ENCODE peak calls at places on chromosomes 16 and 17, in six cellular contexts. M is naive thymus-derived CD4-positive, alpha-beta T cell; U is suprapubic skin; V is OCI-LY7; E is adrenal gland; Y is neuronal stem cell. W is an unnamed sample. For H3K36me3, the result is how much of the 10 kb centered on the place peaks cover.

GRCh38 chr16:50692999-50693781 is at the start of gene NOD2:
- DNase-seq in M (no peak), Y (peak), E (peak), V (no peak), U (no peak), W (no peak)

GRCh38 chr17:259341-259976 is 78.0 kb upstream of the DOC2B start:
- DNase-seq in E (peak), U (peak), Y (no peak), M (no peak), V (no peak), W (no peak)

GRCh38 chr17:75535119-75535537 is 9.6 kb downstream of the LLGL2 start:
- DNase-seq in Y (no peak), U (no peak), M (peak), V (peak), E (no peak), W (peak)

GRCh38 chr17:42675984-42676423 is 790 bp downstream of the PLEKHH3 start:
- DNase-seq in U (no peak), V (peak), E (peak), M (no peak), Y (no peak), W (no peak)

GRCh38 chr17:49360796-49361128 is 1.3 kb downstream of the ZNF652 start:
- DNase-seq in E (peak), M (no peak), U (no peak), V (no peak), Y (no peak), W (no peak)

GRCh38 chr16:67170168-67170947 is at the start of gene NOL3:
- DNase-seq in M (no peak), E (peak), Y (no peak), U (no peak), V (no peak), W (no peak)

GRCh38 chr16:8677481-8677880 is 3.1 kb downstream of the ABAT start:
- DNase-seq in V (no peak), M (no peak), Y (no peak), U (no peak), E (no peak), W (no peak)

GRCh38 chr16:85471469-85472431 is 141.4 kb upstream of the GSE1 start:
- DNase-seq in Y (no peak), U (no peak), V (peak), E (no peak), M (no peak), W (no peak)

GRCh38 chr17:66373944-66374817 is 71.8 kb downstream of the PRKCA start:
- DNase-seq in E (peak), U (no peak), V (no peak), M (peak), Y (no peak), W (peak)

GRCh38 chr17:50265690-50266306 is 8.5 kb upstream of the TMEM92 start:
- DNase-seq in M (no peak), E (peak), Y (no peak), V (no peak), U (no peak), W (no peak)

GRCh38 chr16:48008011-48008410 is 147.8 kb downstream of the ABCC12 start:
- DNase-seq in U (no peak), V (no peak), M (no peak), Y (no peak), E (no peak), W (no peak)

GRCh38 chr16:72875291-72876036 is 172.5 kb downstream of the ZFHX3 start:
- DNase-seq in U (no peak), V (no peak), M (no peak), E (no peak), Y (no peak), W (no peak)

GRCh38 chr16:87132361-87133014 is 184.7 kb downstream of the C16orf95 start:
- DNase-seq in E (no peak), U (no peak), V (no peak), Y (peak), M (no peak), W (no peak)

GRCh38 chr16:19718624-19718965 is 524 bp downstream of the IQCK start:
- DNase-seq in E (no peak), V (peak), U (no peak), M (no peak), Y (no peak), W (no peak)

GRCh38 chr17:1110844-1111598 is 68.8 kb downstream of the ABR start:
- DNase-seq in U (no peak), M (no peak), V (no peak), Y (no peak), E (peak), W (no peak)

GRCh38 chr16:30670072-30670824 is 12.0 kb downstream of the FBRS start:
- DNase-seq in U (no peak), M (no peak), Y (no peak), E (no peak), V (no peak), W (no peak)

GRCh38 chr16:16042076-16042475 is 92.7 kb downstream of the ABCC1 start:
- DNase-seq in M (no peak), Y (no peak), V (no peak), U (no peak), E (peak), W (no peak)

GRCh38 chr16:12833939-12834338 is 30.3 kb upstream of the CPPED1 start:
- DNase-seq in Y (no peak), V (no peak), U (no peak), M (no peak), E (peak), W (no peak)

GRCh38 chr17:74380086-74380958 is 13.0 kb downstream of the GPR142 start:
- DNase-seq in M (no peak), Y (no peak), V (no peak), U (no peak), E (no peak), W (no peak)

GRCh38 chr16:66618588-66618987 is 14.1 kb downstream of the CMTM3 start:
- DNase-seq in Y (no peak), M (no peak), V (no peak), U (no peak), E (peak), W (no peak)

GRCh38 chr17:16215965-16216316 is 607 bp upstream of the NCOR1 start:
- DNase-seq in V (peak), M (peak), Y (no peak), U (peak), E (peak), W (no peak)

GRCh38 chr17:35519442-35519841 is 18.0 kb downstream of the SLFN12L start:
- DNase-seq in M (no peak), U (no peak), V (no peak), E (no peak), Y (no peak), W (no peak)

GRCh38 chr16:81552743-81553079 is 108.1 kb downstream of the CMIP start:
- DNase-seq in E (no peak), M (no peak), U (no peak), V (no peak), Y (no peak), W (no peak)

GRCh38 chr17:41649923-41650519 is 25.6 kb upstream of the KRT17 start:
- DNase-seq in Y (no peak), E (no peak), M (no peak), U (no peak), V (no peak), W (no peak)

GRCh38 chr17:69561462-69561861 is 147.0 kb downstream of the MAP2K6 start:
- DNase-seq in Y (no peak), E (no peak), M (no peak), V (no peak), U (no peak), W (no peak)

GRCh38 chr17:77287432-77288068 is 146.8 kb downstream of the SEC14L1 start:
- DNase-seq in M (no peak), Y (no peak), V (no peak), E (peak), U (no peak), W (no peak)

GRCh38 chr17:80005360-80006338 is 30.0 kb downstream of the TBC1D16 start:
- DNase-seq in M (peak), U (no peak), Y (peak), E (peak), V (peak), W (peak)

GRCh38 chr16:24988593-24989338 is 26.4 kb downstream of the ARHGAP17 start:
- DNase-seq in E (peak), V (peak), M (no peak), Y (no peak), U (no peak), W (no peak)

GRCh38 chr17:12789075-12789975 is at the start of gene ARHGAP44:
- DNase-seq in Y (peak), U (no peak), E (peak), V (peak), M (no peak), W (no peak)

GRCh38 chr16:86303787-86304685 is 206.3 kb upstream of the FOXF1 start:
- DNase-seq in V (no peak), E (no peak), Y (no peak), M (no peak), U (no peak), W (no peak)

GRCh38 chr17:19305761-19306159 is 56.8 kb downstream of the B9D1 start:
- DNase-seq in E (no peak), V (peak), U (no peak), Y (no peak), M (no peak), W (no peak)
- H3K27ac ChIP-seq in E (no peak), V (peak), U (no peak), Y (no peak), M (no peak), W (no peak)

DNA sequence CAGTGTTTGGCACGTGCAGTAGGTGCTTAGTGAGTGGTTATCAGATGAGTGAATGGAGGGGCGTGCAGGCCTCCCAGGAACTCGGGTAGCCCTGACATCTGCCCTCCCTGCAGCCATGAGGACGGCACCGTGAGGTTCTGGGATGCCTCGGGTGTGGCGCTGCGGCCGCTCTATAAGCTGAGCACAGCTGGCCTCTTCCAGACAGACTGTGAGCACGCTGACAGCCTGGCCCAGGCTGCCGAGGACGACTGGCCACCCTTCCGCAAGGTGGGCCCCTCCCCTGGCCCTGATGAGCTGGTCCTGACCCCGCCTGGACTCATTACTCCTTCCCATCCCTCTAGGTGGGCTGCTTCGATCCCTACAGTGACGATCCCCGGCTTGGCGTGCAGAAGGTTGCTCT is 11.1 kb downstream of the LLGL1 start:
- DNase-seq in E (no peak), Y (no peak), V (no peak), M (no peak), U (no peak), W (no peak)
- H3K36me3 ChIP-seq in E (under half), Y (half or more), V (under half), M (half or more), U (half or more), W (under half)

GRCh38 chr16:58493756-58494431 is 6.0 kb upstream of the NDRG4 start:
- DNase-seq in V (no peak), E (no peak), M (no peak), Y (no peak), U (no peak), W (no peak)

GRCh38 chr16:58494981-58495860 is 4.7 kb upstream of the NDRG4 start:
- DNase-seq in V (peak), Y (peak), E (peak), U (no peak), M (peak), W (peak)

GRCh38 chr16:58497468-58497867 is 2.5 kb upstream of the NDRG4 start:
- DNase-seq in E (no peak), U (no peak), Y (no peak), M (no peak), V (no peak), W (no peak)

GRCh38 chr16:58497935-58498334 is 2.0 kb upstream of the NDRG4 start:
- DNase-seq in V (no peak), M (no peak), U (no peak), Y (no peak), E (no peak), W (no peak)

DNA sequence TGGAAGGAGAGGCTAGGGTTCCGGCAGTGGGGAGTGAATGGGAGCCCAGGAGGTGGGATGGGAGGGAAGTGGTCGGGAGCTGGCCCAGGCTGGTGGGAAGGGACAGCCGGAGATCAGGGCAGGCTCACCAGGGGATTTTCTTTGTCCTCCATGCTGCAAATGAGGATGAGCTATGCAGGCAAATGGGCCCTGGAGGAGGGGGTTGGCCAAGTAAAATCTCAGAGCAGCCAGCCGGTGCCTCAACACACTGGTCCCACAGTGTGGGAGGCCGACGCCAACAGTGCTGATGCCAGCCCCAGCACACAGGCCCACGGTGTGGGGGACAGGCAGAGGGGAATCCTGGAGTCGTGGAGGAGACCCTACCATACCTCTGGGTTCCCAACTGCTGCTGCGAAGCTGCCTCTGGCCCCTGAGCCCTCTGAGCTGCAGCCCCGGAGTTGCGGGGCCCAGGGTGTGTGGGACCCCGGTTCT is 4.0 kb upstream of the NDRG4 start:
- DNase-seq in V (no peak), M (no peak), E (no peak), Y (no peak), U (no peak), W (no peak)
- H3K27ac ChIP-seq in V (no peak), M (no peak), E (peak), Y (peak), U (no peak), W (no peak)

GRCh38 chr17:32446949-32447348 is 2.6 kb downstream of the PSMD11 start:
- DNase-seq in V (no peak), Y (no peak), M (no peak), U (no peak), E (no peak), W (no peak)
- H3K36me3 ChIP-seq in V (half or more), Y (half or more), M (under half), U (under half), E (under half), W (under half)

DNA sequence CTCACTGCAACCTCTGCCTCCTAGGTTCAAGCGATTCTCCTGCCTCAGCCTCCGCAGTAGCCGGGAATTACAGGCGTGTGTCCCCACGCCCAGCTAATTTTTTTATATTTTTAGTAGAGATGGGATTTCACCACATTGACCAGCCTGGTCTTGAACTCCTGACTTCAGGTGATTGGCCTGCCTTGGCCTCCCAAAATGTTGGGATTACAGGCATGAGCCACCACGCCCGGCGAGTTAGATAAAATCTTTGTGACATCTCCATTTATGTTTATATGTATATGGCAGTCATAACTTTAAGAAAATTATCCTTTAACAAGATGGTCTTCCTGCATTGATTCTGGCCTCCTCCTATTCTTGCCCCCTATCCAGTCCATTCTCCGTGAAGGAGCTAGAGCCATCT is 24.0 kb downstream of the CCDC42 start:
- DNase-seq in M (no peak), U (no peak), E (no peak), V (no peak), Y (no peak), W (no peak)
- H3K27ac ChIP-seq in M (no peak), U (no peak), E (no peak), V (no peak), Y (no peak), W (no peak)

GRCh38 chr17:64488301-64488700 is 8.6 kb downstream of the POLG2 start:
- DNase-seq in U (no peak), Y (no peak), V (no peak), M (no peak), E (no peak), W (no peak)
- H3K36me3 ChIP-seq in U (half or more), Y (half or more), V (half or more), M (under half), E (under half), W (under half)

DNA sequence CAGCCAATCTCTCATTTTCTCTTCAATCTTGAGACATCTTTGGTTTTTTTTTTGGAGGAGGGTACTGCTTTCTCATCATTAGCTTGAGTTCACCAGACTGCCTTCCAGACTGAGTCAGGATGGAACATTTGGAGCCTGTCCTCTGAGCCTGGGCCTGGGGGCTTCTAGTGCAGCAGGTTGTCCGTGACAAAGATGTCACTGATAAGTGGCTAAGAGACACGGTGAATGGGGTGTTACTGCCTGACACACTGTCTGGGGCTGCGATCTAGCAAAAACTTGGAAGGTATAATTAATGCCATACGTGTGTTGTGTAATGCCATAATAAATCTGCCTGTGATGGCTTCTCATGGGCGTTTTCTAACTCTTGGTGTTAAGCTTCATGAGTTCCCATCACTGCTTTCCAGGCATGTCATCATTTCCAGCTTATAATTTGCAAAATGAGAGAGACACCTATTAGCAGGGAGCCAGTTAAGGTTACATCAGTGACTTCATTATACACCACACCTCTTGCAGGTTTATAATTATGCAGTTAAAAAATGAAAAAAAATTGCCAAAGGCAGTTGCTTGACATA is 215.4 kb downstream of the UTP18 start:
- DNase-seq in E (no peak), M (no peak), V (no peak), Y (no peak), U (no peak), W (no peak)
- H3K27ac ChIP-seq in E (no peak), M (no peak), V (no peak), Y (no peak), U (no peak), W (no peak)

DNA sequence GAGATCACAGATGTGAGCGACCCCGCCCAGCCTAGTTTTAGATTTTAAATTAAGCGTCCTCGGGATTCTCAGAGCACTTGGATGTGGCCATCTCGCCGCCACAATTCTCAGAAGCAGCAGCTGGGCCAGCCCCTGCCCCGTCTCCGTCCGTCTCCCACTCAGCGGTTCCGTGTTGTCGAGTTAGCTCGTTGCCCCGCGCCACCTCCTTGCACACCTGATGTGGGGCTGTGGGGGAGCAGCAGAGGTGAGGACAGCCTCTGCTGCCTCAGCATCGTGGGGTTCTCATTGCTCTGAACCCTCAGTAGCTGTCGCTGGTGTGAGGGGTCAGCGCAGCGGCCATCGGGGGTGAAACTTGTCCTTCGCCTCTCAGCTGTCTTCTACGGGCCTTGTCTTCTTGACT is 8.2 kb upstream of the RPL13 start:
- DNase-seq in Y (no peak), V (no peak), U (no peak), M (no peak), E (no peak), W (no peak)
- H3K36me3 ChIP-seq in Y (half or more), V (half or more), U (half or more), M (half or more), E (under half), W (under half)

DNA sequence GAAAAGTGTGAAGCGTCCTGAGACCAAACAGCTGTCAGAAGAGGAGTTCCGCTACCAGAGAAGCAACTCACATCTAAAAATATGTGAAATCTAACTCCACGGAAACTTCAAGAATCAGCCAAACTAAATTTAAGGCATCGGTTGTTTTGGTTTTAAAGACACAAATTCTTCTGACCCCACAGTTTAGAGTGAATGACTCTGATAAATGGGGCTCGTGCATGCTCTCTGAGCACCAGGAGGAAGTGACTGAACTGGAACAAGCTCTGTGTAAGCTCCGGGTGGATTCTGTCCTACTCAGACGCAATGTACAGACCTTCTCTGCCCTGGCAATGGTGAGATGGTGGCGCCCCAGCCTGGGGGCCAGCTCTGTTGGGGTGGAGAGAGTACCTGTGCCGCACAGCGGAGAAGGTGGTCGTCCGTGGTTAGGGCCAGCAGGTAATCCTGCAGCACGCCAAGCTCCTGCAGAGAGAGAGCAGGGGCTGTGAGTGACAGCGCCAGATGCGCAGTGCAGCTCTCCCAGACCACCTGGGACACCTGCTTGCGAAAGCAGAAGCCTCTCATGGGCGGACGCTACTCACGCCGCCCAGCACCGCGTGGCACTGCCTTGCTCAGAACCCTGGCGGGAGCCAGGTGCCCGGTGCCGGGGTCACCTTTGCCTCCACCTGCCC is 44.4 kb upstream of the ATP2A3 start:
- DNase-seq in U (peak), E (no peak), Y (no peak), M (no peak), V (no peak), W (no peak)
- H3K27ac ChIP-seq in U (peak), E (peak), Y (no peak), M (no peak), V (no peak), W (no peak)

W was measured in CD8-positive, alpha-beta memory T cell.